ENCODE peak calls at places on chromosomes 2 and 18, in four cellular contexts. F, L, N and Q are unnamed samples.

GRCh38 chr18:74501386-74501785 is 5.2 kb downstream of the CNDP2 start:
- DNase-seq in F (no peak), L (no peak), N (no peak), Q (no peak)

GRCh38 chr2:127410871-127411396 is 7.3 kb upstream of the PROC start:
- DNase-seq in F (no peak), N (no peak), L (peak), Q (no peak)

GRCh38 chr2:46118656-46119338 is 178.4 kb upstream of the EPAS1 start:
- DNase-seq in L (peak), F (no peak), N (no peak), Q (no peak)

GRCh38 chr2:134243244-134243643 is 10.6 kb upstream of the MGAT5 start:
- DNase-seq in N (no peak), F (no peak), L (no peak), Q (no peak)

GRCh38 chr2:230414302-230414701 is 1.7 kb upstream of the SP100 start:
- DNase-seq in F (no peak), L (no peak), N (no peak), Q (no peak)

GRCh38 chr2:1605102-1605501 is 139.2 kb downstream of the PXDN start:
- DNase-seq in N (no peak), F (no peak), L (no peak), Q (no peak)

GRCh38 chr18:41940506-41941215 is 14.4 kb upstream of the PIK3C3 start:
- DNase-seq in N (no peak), L (peak), F (no peak), Q (no peak)

GRCh38 chr2:30235008-30235655 is 3.8 kb downstream of the LBH start:
- DNase-seq in N (peak), L (peak), F (no peak), Q (peak)

GRCh38 chr2:120243875-120244553 is 8.6 kb upstream of the RALB start:
- DNase-seq in N (no peak), F (no peak), L (no peak), Q (no peak)

GRCh38 chr2:211387734-211388133 is 831.3 kb downstream of the CPS1 start:
- DNase-seq in F (no peak), L (no peak), N (no peak), Q (no peak)

GRCh38 chr2:99106905-99107304 is 34.6 kb upstream of the C2orf15 start:
- DNase-seq in N (no peak), L (no peak), F (peak), Q (no peak)

GRCh38 chr2:170324640-170325046 is 146.7 kb downstream of the MYO3B start:
- DNase-seq in N (peak), F (peak), L (peak), Q (no peak)

GRCh38 chr2:233847248-233847898 is 7.0 kb downstream of the HJURP start:
- DNase-seq in L (no peak), F (no peak), N (no peak), Q (no peak)

GRCh38 chr18:55413474-55413873 is 174.5 kb downstream of the TCF4 start:
- DNase-seq in L (no peak), N (no peak), F (no peak), Q (no peak)

GRCh38 chr2:163987175-163987574 is 251.4 kb upstream of the FIGN start:
- DNase-seq in N (no peak), L (no peak), F (no peak), Q (no peak)

GRCh38 chr2:189210250-189211075 is 30.9 kb upstream of the COL5A2 start:
- DNase-seq in F (no peak), L (peak), N (no peak), Q (no peak)

GRCh38 chr18:47036298-47036874 is 965 bp upstream of the ELOA2 start:
- DNase-seq in F (peak), N (no peak), L (peak), Q (no peak)

GRCh38 chr2:57936216-57936615 is 110.4 kb upstream of the VRK2 start:
- DNase-seq in F (no peak), L (peak), N (no peak), Q (no peak)